ENCODE peak calls at places on chromosomes 6 and 20, in seven cellular contexts. X is esophagus squamous epithelium, J is neural progenitor cell, M is IMR-90, G is gastrocnemius medialis, W is thoracic aorta, I is tibial artery. B is an unnamed sample.
A peak's percentile ranks its signal among the peaks of the same experiment; 100 is the strongest.

GRCh38 chr6:75934643-75935472 is 137.6 kb downstream of the IMPG1 start:
- DNase-seq in X (no peak), I (peak; percentile 21), J (peak; percentile 88), M (peak; percentile 79), G (peak; percentile 9), W (no peak), B (peak; percentile 39)

GRCh38 chr6:169157474-169158181 is 96.0 kb downstream of the THBS2 start:
- DNase-seq in J (no peak), G (no peak), I (no peak), M (no peak), X (no peak), W (no peak), B (no peak)

GRCh38 chr6:51820555-51820954 is 266.9 kb downstream of the PKHD1 start:
- DNase-seq in J (no peak), I (no peak), X (no peak), M (no peak), G (no peak), W (no peak), B (no peak)

GRCh38 chr6:45946887-45947286 is 68.8 kb downstream of the CLIC5 start:
- DNase-seq in X (no peak), W (no peak), G (no peak), I (no peak), J (no peak), M (peak; percentile 12), B (no peak)

GRCh38 chr6:25013249-25013648 is 77.5 kb upstream of the RIPOR2 start:
- DNase-seq in G (no peak), M (no peak), J (no peak), W (no peak), I (no peak), X (no peak), B (no peak)

GRCh38 chr6:156421933-156422332 is 355.2 kb upstream of the ARID1B start:
- DNase-seq in X (no peak), I (no peak), W (no peak), G (no peak), M (no peak), J (no peak), B (no peak)

GRCh38 chr20:4352348-4352747 is 337.0 kb upstream of the RNF24 start:
- DNase-seq in I (no peak), M (no peak), G (no peak), J (no peak), X (no peak), W (no peak), B (no peak)

GRCh38 chr20:49694450-49695071 is 19.1 kb downstream of the B4GALT5 start:
- DNase-seq in G (no peak), I (no peak), X (no peak), W (no peak), M (no peak), J (no peak), B (no peak)

GRCh38 chr20:49659096-49659495 is 54.6 kb downstream of the B4GALT5 start:
- DNase-seq in X (no peak), M (no peak), G (no peak), I (no peak), J (peak; percentile 80), W (no peak), B (no peak)

GRCh38 chr6:117346142-117346930 is 79.4 kb downstream of the ROS1 start:
- DNase-seq in I (no peak), J (peak; percentile 4), W (no peak), X (no peak), G (no peak), M (peak; percentile 28), B (no peak)

GRCh38 chr20:17044920-17045319 is 181.9 kb upstream of the PCSK2 start:
- DNase-seq in J (no peak), M (no peak), X (no peak), G (no peak), I (no peak), W (no peak), B (no peak)

GRCh38 chr6:34791842-34792604 is at the start of gene BLTP3A:
- DNase-seq in M (peak; percentile 62), I (peak; percentile 49), W (no peak), J (peak; percentile 93), X (peak; percentile 10), G (peak; percentile 41), B (peak; percentile 55)

GRCh38 chr6:113719545-113719944 is 137.6 kb upstream of the MARCKS start:
- DNase-seq in J (no peak), G (no peak), W (no peak), I (no peak), M (peak; percentile 84), X (no peak), B (no peak)

GRCh38 chr6:148525453-148525852 is 182.8 kb downstream of the SASH1 start:
- DNase-seq in W (no peak), M (peak; percentile 95), I (no peak), G (no peak), J (no peak), X (no peak), B (no peak)

GRCh38 chr20:46171909-46172308 is 53.8 kb downstream of the CD40 start:
- DNase-seq in J (no peak), G (no peak), I (no peak), X (no peak), W (no peak), M (no peak), B (no peak)

GRCh38 chr20:53021934-53022333 is 49.8 kb downstream of the TSHZ2 start:
- DNase-seq in G (no peak), J (no peak), X (no peak), W (no peak), M (no peak), I (no peak), B (no peak)

GRCh38 chr6:142833054-142833453 is 111.9 kb downstream of the HIVEP2 start:
- DNase-seq in I (no peak), J (no peak), M (peak; percentile 98), W (no peak), X (no peak), G (no peak), B (no peak)

GRCh38 chr6:39387785-39388184 is 65.3 kb upstream of the KCNK16 start:
- DNase-seq in G (no peak), J (no peak), W (no peak), M (no peak), X (no peak), I (no peak), B (no peak)

GRCh38 chr6:138491020-138491419 is 8.3 kb downstream of the NHSL1 start:
- DNase-seq in M (peak; percentile 51), W (no peak), I (no peak), X (no peak), J (no peak), G (no peak), B (no peak)

GRCh38 chr20:59831024-59831900 is 102.2 kb downstream of the SYCP2 start:
- DNase-seq in M (no peak), J (no peak), W (no peak), G (no peak), X (no peak), I (no peak), B (peak; percentile 44)

GRCh38 chr6:113011803-113012202 is 664.7 kb downstream of the RFPL4B start:
- DNase-seq in W (no peak), G (no peak), X (no peak), M (peak; percentile 61), J (no peak), I (no peak), B (no peak)

GRCh38 chr6:86715676-86716075 is 221.7 kb upstream of the HTR1E start:
- DNase-seq in X (no peak), G (no peak), W (no peak), M (no peak), I (no peak), J (no peak), B (no peak)

GRCh38 chr6:3899970-3900439 is 50.8 kb downstream of the FAM50B start:
- DNase-seq in X (no peak), W (no peak), G (no peak), M (no peak), J (no peak), I (no peak), B (no peak)

GRCh38 chr6:36235862-36236261 is 34.0 kb upstream of the PNPLA1 start:
- DNase-seq in W (no peak), J (no peak), X (no peak), M (no peak), G (no peak), I (no peak), B (no peak)

GRCh38 chr6:40398810-40399477 is 188.2 kb downstream of the LRFN2 start:
- DNase-seq in G (no peak), M (no peak), X (no peak), J (peak; percentile 25), I (no peak), W (no peak), B (no peak)

GRCh38 chr6:117463762-117464665 is 18.5 kb upstream of the DCBLD1 start:
- DNase-seq in J (no peak), X (no peak), I (no peak), M (peak; percentile 90), W (no peak), G (no peak), B (no peak)

GRCh38 chr6:22421187-22421586 is 124.4 kb upstream of the PRL start:
- DNase-seq in M (no peak), J (no peak), G (no peak), W (no peak), I (no peak), X (no peak), B (no peak)

DNA sequence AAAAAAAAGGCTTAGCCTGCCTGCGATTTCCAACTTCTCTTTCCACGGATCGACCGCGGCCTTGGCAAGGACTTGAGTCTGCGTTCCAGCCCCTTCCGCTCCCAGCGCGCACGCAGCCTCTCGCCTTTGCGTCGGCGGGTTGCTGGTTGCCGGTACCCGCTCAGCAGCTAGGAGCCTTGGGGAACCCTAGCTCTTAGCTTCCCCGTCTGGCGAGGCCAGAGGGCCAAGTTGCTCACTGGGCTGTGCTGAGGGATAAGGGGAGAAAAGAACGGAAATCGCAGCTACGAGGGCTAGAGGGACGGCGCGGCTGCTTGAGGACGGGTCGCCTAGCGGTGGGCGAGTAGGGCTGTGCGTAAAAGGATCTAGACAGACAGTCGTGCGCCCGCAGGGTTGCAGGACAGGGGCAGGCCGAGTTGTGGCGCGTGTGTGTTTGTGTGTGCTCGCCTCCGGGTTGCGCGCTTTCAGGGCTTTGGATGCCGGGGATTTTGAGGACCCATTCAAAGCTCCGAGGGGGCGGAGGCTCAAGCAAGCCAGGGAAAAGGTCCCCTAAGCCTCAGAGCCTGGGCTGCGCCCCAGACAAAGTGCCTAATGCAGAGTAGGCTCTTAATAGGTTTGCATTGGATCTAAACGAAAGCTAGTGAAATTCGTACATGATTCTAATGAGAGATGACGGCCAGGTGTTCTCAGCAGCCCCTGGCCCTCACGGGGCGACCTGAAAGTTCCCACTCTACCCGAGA is 40.5 kb upstream of the OSTM1 start:
- DNase-seq in I (peak; percentile 36), M (peak; percentile 55), J (peak; percentile 89), W (no peak), G (no peak), X (no peak), B (peak; percentile 55)
- TF ChIP-seq CTCF in I (no peak), M (no peak), J (peak; percentile 44), W (no peak), G (no peak), X (no peak), B (no peak)

GRCh38 chr20:63893999-63894357 is 948 bp upstream of the DNAJC5 start:
- DNase-seq in G (no peak), X (no peak), W (no peak), M (no peak), J (peak; percentile 16), I (no peak), B (no peak)
- H3K4me1 ChIP-seq in G (peaks cover 21% of the 10 kb centered on the region), X (peaks cover 34% of the 10 kb centered on the region), W (peaks cover 12% of the 10 kb centered on the region), M (peaks cover 21% of the 10 kb centered on the region), J (peaks cover 9% of the 10 kb centered on the region), I (peaks cover 34% of the 10 kb centered on the region), B (peaks cover 12% of the 10 kb centered on the region)

GRCh38 chr20:24503352-24503931 is 34.0 kb downstream of the SYNDIG1 start:
- DNase-seq in W (no peak), J (no peak), M (peak; percentile 13), G (no peak), X (no peak), I (no peak), B (peak; percentile 26)
- TF ChIP-seq CTCF in W (no peak), J (no peak), M (no peak), G (no peak), X (no peak), I (no peak), B (no peak)

GRCh38 chr6:33271608-33272357 is at the start of the genes RPS18 and VPS52:
- DNase-seq in J (peak; percentile 99), G (peak; percentile 95), X (peak; percentile 90), M (peak; percentile 100), I (peak; percentile 96), W (peak; percentile 92), B (peak; percentile 94)
- H3K4me1 ChIP-seq in J (peaks cover 42% of the 10 kb centered on the region), G (peaks cover 47% of the 10 kb centered on the region), X (peaks cover 51% of the 10 kb centered on the region), M (peaks cover 14% of the 10 kb centered on the region), I (peaks cover 56% of the 10 kb centered on the region), W (peaks cover 27% of the 10 kb centered on the region), B (peaks cover 10% of the 10 kb centered on the region)

B was measured in lung.